ENCODE peak calls at places on chromosomes 7 and 10, in eight cellular contexts. E, U, X, L, R, N, I and T are unnamed samples. For H3K4me1, the result is how much of the 10 kb centered on the place peaks cover.

GRCh38 chr7:94540428-94540827 is 30.8 kb downstream of the CASD1 start:
- DNase-seq in I (no peak), X (no peak), R (no peak), L (no peak), E (no peak), U (no peak), N (no peak), T (no peak)

GRCh38 chr7:156376317-156376716 is 264.3 kb upstream of the RNF32 start:
- DNase-seq in R (no peak), E (no peak), X (no peak), L (no peak), U (no peak), I (no peak), N (no peak), T (no peak)

GRCh38 chr10:48623607-48624132 is 18.8 kb upstream of the ARHGAP22 start:
- DNase-seq in N (peak), L (no peak), E (no peak), I (no peak), R (no peak), U (no peak), X (no peak), T (no peak)

GRCh38 chr10:78944658-78945333 is 124.0 kb upstream of the ZMIZ1 start:
- DNase-seq in X (peak), L (no peak), U (peak), N (peak), R (peak), E (peak), I (peak), T (peak)

GRCh38 chr10:52571018-52571417 is 201.6 kb downstream of the MBL2 start:
- DNase-seq in X (no peak), I (no peak), U (no peak), N (peak), R (no peak), E (no peak), L (no peak), T (no peak)

GRCh38 chr7:82194011-82194410 is 249.6 kb downstream of the CACNA2D1 start:
- DNase-seq in U (no peak), R (no peak), E (no peak), X (no peak), N (peak), L (no peak), I (peak), T (no peak)

GRCh38 chr7:30681262-30682130 is 760 bp downstream of the CRHR2 start:
- DNase-seq in L (no peak), E (no peak), X (no peak), I (no peak), R (no peak), N (peak), U (no peak), T (no peak)

GRCh38 chr7:69598487-69599148 is 343 bp downstream of the AUTS2 start:
- DNase-seq in E (no peak), R (peak), I (no peak), N (no peak), U (peak), L (peak), X (no peak), T (peak)

GRCh38 chr10:43123361-43124093 is 14.7 kb upstream of the CSGALNACT2 start:
- DNase-seq in N (no peak), U (no peak), X (no peak), E (no peak), R (peak), I (no peak), L (no peak), T (no peak)

GRCh38 chr7:149245244-149245643 is 5.8 kb downstream of the ZNF212 start:
- DNase-seq in I (no peak), U (no peak), R (no peak), E (no peak), L (no peak), N (peak), X (no peak), T (no peak)

GRCh38 chr10:1230592-1231275 is 174.5 kb downstream of the WDR37 start:
- DNase-seq in R (no peak), X (no peak), E (no peak), U (no peak), L (no peak), N (no peak), I (no peak), T (no peak)

GRCh38 chr10:11898372-11899066 is 75.4 kb downstream of the PROSER2 start:
- DNase-seq in E (no peak), L (no peak), N (no peak), U (no peak), I (no peak), X (peak), R (peak), T (no peak)

GRCh38 chr10:1043532-1043995 is 5.4 kb downstream of the IDI1 start:
- DNase-seq in I (peak), U (no peak), E (peak), N (no peak), R (no peak), X (no peak), L (no peak), T (no peak)

GRCh38 chr10:72089618-72090017 is 1.3 kb upstream of the SPOCK2 start:
- DNase-seq in I (no peak), L (no peak), U (no peak), N (no peak), R (no peak), X (peak), E (no peak), T (no peak)

GRCh38 chr10:43202224-43202656 is 64.0 kb downstream of the CSGALNACT2 start:
- DNase-seq in I (peak), N (peak), X (peak), U (no peak), E (peak), L (no peak), R (peak), T (peak)

GRCh38 chr7:24134535-24134934 is 149.5 kb upstream of the NPY start:
- DNase-seq in N (no peak), I (no peak), E (no peak), R (no peak), U (no peak), L (no peak), X (no peak), T (no peak)

GRCh38 chr10:103481974-103482531 is 3.0 kb upstream of the CALHM3 start:
- DNase-seq in L (no peak), N (peak), I (peak), X (peak), U (no peak), R (no peak), E (peak), T (no peak)

GRCh38 chr10:100728928-100729876 is 16.2 kb upstream of the PAX2 start:
- DNase-seq in I (no peak), X (peak), N (peak), U (no peak), E (no peak), R (peak), L (no peak), T (no peak)

GRCh38 chr10:22649977-22650376 is 64.4 kb downstream of the PIP4K2A start:
- DNase-seq in X (no peak), I (no peak), U (no peak), R (no peak), L (no peak), E (no peak), N (no peak), T (no peak)
- H3K4me1 ChIP-seq in X (under half), I (under half), U (under half), R (under half), L (under half), E (under half), N (under half), T (under half)

GRCh38 chr10:110006358-110007170 is 1.2 kb upstream of the ADD3 start:
- DNase-seq in E (peak), I (peak), X (peak), R (peak), N (peak), U (peak), L (peak), T (peak)

GRCh38 chr10:110007171-110007700 is 548 bp upstream of the ADD3 start:
- DNase-seq in E (no peak), I (peak), L (no peak), X (no peak), R (no peak), U (peak), N (peak), T (no peak)

GRCh38 chr10:110010076-110011069 is 2.6 kb downstream of the ADD3 start:
- DNase-seq in I (no peak), E (peak), X (no peak), R (no peak), N (no peak), U (no peak), L (no peak), T (no peak)

GRCh38 chr10:110007701-110008517 is at the start of gene ADD3:
- DNase-seq in R (peak), N (peak), I (peak), U (peak), L (peak), E (peak), X (peak), T (peak)

DNA sequence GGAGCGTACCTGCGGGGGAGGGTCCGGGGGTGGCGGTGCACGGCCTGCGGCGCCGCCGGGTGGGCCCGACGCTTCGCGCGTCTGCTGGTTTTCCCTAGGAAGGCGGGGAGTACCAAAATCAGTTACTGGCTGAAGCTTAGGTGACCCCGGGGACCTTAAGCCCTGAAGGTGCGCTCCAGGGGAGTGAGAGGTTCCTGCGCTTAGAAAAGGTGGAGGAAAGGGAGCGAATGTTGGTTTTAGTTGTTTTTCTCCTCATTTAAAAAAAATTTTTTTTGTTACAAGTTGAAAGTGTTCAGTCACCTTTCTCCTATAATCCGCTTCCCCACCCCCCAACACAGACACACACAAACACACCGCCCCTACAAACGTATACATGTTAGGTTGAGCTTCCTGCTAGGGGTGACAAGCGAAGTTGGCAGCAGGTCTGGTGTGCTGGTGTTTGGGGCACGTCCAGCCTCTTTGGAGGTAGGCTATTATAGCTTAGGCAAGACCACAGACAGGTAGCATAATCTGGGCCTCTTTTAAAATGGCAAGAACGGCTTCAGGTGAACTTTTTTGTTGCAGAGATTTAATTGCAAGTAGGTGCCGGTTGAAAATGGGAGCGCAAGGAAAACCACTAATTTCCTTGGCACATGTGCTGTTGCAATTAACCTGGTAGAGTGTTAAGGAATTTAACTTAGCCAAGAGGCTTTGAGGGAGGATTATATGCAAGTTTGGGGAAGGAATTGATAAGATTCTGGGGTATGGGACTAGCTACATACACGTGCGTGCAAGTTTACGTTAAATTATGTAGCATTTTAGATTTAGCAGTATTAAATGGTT is 945 bp downstream of the ADD3 start:
- DNase-seq in N (peak), U (peak), R (peak), L (peak), E (peak), X (peak), I (no peak), T (peak)
- H3K4me1 ChIP-seq in N (under half), U (under half), R (under half), L (under half), E (under half), X (half or more), I (under half), T (under half)

GRCh38 chr10:80492875-80493413 is 38.8 kb downstream of the TSPAN14 start:
- DNase-seq in X (no peak), E (no peak), U (no peak), I (no peak), L (no peak), R (no peak), N (no peak), T (no peak)
- H3K4me1 ChIP-seq in X (half or more), E (under half), U (under half), I (under half), L (under half), R (half or more), N (under half), T (under half)

GRCh38 chr7:151838072-151838471 is 38.8 kb downstream of the PRKAG2 start:
- DNase-seq in N (no peak), L (no peak), E (no peak), X (no peak), R (peak), I (no peak), U (no peak), T (no peak)

GRCh38 chr7:151835636-151836035 is 41.3 kb downstream of the PRKAG2 start:
- DNase-seq in L (no peak), U (no peak), R (peak), X (no peak), I (no peak), N (no peak), E (no peak), T (no peak)

GRCh38 chr7:151836927-151837205 is 40.0 kb downstream of the PRKAG2 start:
- DNase-seq in L (no peak), N (no peak), E (no peak), U (no peak), R (peak), X (no peak), I (no peak), T (no peak)

GRCh38 chr7:151837285-151838042 is 39.5 kb downstream of the PRKAG2 start:
- DNase-seq in X (peak), U (no peak), R (peak), L (peak), N (no peak), I (no peak), E (no peak), T (no peak)

GRCh38 chr7:151836191-151836926 is 40.6 kb downstream of the PRKAG2 start:
- DNase-seq in I (no peak), E (no peak), U (no peak), X (no peak), R (peak), L (no peak), N (no peak), T (no peak)
- H3K4me1 ChIP-seq in I (under half), E (under half), U (under half), X (under half), R (under half), L (under half), N (under half), T (under half)

GRCh38 chr7:150371996-150372270 is 3.3 kb downstream of the REPIN1 start:
- DNase-seq in E (no peak), R (no peak), U (no peak), N (no peak), I (no peak), X (no peak), L (no peak), T (no peak)

GRCh38 chr7:150368884-150369739 is 490 bp downstream of the REPIN1 start:
- DNase-seq in U (peak), X (peak), N (peak), R (peak), L (peak), I (peak), E (peak), T (peak)

GRCh38 chr7:150371131-150371995 is 2.7 kb downstream of the REPIN1 start:
- DNase-seq in N (no peak), E (no peak), X (no peak), I (no peak), U (no peak), L (no peak), R (no peak), T (no peak)

GRCh38 chr7:150369740-150370501 is 1.3 kb downstream of the REPIN1 start:
- DNase-seq in X (no peak), E (no peak), R (no peak), L (no peak), U (no peak), I (no peak), N (peak), T (no peak)

DNA sequence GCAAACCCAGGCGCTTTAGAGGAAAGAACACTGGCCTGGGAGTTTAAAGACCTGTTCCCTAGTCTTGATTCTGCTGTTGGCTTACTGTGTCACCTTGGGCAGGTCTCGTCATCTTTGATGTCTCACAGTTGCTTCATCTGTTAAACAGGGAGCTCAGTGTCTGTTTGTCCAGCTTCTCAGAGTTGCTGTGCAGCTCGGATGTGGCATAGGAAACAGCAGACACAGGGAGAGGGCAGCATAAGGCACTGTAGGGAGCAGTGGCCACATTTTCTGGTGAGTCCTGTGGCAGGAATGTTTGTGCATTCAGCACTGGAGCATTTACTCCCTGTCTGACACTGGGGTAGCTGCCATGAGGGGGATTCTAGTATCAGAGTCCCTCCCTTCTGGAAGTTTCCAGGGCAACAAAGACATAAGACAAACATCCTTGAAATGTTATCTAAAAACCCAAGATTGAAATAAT is 2.0 kb downstream of the REPIN1 start:
- DNase-seq in L (no peak), I (no peak), N (peak), U (no peak), E (no peak), X (no peak), R (no peak), T (no peak)
- H3K4me1 ChIP-seq in L (under half), I (under half), N (under half), U (under half), E (under half), X (under half), R (under half), T (under half)

GRCh38 chr7:25849361-25850184 is 302.4 kb upstream of the NFE2L3 start:
- DNase-seq in U (peak), N (peak), I (peak), R (no peak), E (no peak), X (peak), L (no peak), T (peak)

GRCh38 chr7:25845341-25845923 is 306.6 kb upstream of the NFE2L3 start:
- DNase-seq in I (no peak), R (no peak), U (no peak), L (no peak), X (peak), N (no peak), E (no peak), T (no peak)

GRCh38 chr7:25847331-25848070 is 304.5 kb upstream of the NFE2L3 start:
- DNase-seq in I (no peak), L (no peak), R (no peak), E (no peak), X (no peak), U (no peak), N (peak), T (no peak)

GRCh38 chr7:25844109-25844915 is 307.7 kb upstream of the NFE2L3 start:
- DNase-seq in R (no peak), E (no peak), N (peak), X (no peak), L (no peak), U (no peak), I (no peak), T (no peak)

DNA sequence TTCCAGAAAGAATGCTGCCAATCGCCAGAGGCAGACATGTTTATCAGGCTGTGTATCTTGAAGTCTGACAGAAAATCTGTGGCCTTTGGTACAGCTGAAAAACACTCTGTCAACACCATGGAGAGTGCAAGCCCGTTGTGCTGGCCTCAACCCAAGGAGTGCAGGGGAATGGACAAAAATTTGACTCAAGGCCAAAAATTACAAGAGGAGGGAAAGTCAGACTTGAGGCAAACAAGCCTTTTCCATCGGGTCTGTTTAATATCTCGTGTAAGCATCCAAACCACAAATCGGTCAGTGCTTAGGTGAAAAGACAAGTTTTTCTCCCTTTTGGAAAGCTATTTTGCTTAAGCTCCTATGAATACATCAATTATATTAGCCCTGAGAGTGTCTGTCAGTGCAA is 305.3 kb upstream of the NFE2L3 start:
- DNase-seq in I (peak), X (peak), L (no peak), R (peak), E (no peak), N (peak), U (peak), T (peak)
- H3K4me1 ChIP-seq in I (under half), X (half or more), L (under half), R (under half), E (under half), N (half or more), U (under half), T (under half)

DNA sequence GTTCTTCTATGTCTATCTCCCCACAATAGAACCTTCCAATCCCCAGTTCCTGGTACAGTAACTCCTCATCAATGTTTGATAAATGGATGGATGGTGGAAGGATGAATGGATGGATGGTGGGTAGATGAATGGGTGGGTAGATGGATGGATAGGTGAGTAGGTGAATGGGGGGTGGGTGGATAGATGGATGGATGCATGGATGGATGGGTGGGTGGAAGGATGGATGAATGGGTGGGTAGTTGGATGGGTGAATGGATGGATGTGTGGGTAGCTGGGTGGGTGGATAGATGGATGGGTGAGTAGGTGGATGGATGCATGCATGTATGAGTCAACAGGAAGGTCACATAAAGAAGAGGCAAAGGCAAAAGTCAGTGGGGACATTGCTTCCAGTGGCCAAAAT is 116.8 kb downstream of the GRID1 start:
- DNase-seq in U (no peak), L (no peak), N (no peak), I (no peak), X (no peak), E (no peak), R (no peak), T (no peak)
- H3K4me1 ChIP-seq in U (under half), L (under half), N (under half), I (under half), X (under half), E (under half), R (under half), T (under half)

GRCh38 chr10:112713411-112713810 is 236.6 kb upstream of the TCF7L2 start:
- DNase-seq in N (no peak), X (no peak), I (no peak), E (no peak), R (no peak), L (no peak), U (no peak), T (no peak)
- H3K4me1 ChIP-seq in N (under half), X (under half), I (under half), E (under half), R (under half), L (under half), U (under half), T (under half)

GRCh38 chr10:75228278-75228677 is 7.5 kb downstream of the COMTD1 start:
- DNase-seq in R (no peak), U (no peak), E (no peak), N (no peak), I (no peak), L (no peak), X (no peak), T (no peak)
- H3K4me1 ChIP-seq in R (under half), U (under half), E (under half), N (half or more), I (under half), L (under half), X (half or more), T (under half)

DNA sequence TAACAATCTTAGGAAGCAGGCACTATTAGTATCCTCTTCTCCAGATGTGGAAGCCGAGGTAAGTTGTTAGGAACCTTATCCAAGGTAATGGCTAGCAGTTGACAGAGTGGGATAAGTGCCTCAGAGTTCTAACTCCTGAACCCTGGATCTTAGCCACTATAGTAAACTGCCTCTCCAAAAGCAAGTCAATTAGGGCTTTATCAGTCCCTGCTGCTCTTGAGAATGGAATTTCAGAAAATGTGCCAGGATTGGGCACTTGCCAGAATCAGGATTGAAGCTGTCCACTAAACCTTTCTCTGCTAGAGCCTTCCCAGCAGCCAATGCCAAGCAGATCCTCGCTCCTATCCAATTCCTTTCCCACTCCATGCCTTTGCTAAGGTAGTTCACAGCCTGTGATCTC is 777.5 kb upstream of the POM121L12 start:
- DNase-seq in I (no peak), L (no peak), X (no peak), U (no peak), N (no peak), E (no peak), R (no peak), T (no peak)
- H3K4me1 ChIP-seq in I (under half), L (under half), X (under half), U (under half), N (under half), E (under half), R (under half), T (under half)